ENCODE peak calls at places on chromosomes 11 and 22, in ten cellular contexts. A, U, N, I, Z, G, K, F, C and J are unnamed samples.

GRCh38 chr11:83157755-83158473 is 983 bp downstream of the PCF11 start:
- DNase-seq in F (peak), Z (no peak), N (peak), I (peak), K (no peak), C (peak), G (no peak), A (peak), U (peak), J (no peak)

GRCh38 chr11:94751806-94752205 is 16.4 kb upstream of the AMOTL1 start:
- DNase-seq in U (peak), N (no peak), C (no peak), G (no peak), F (no peak), A (no peak), Z (no peak), I (no peak), K (no peak), J (no peak)

GRCh38 chr11:10605941-10606381 is 37.5 kb upstream of the LYVE1 start:
- DNase-seq in I (peak), U (peak), N (peak), G (peak), Z (no peak), K (no peak), A (no peak), F (no peak), C (peak), J (peak)

GRCh38 chr11:124762077-124762623 is at the start of gene ESAM:
- DNase-seq in U (no peak), Z (no peak), I (peak), A (peak), F (no peak), N (no peak), G (no peak), K (no peak), C (peak), J (peak)

GRCh38 chr11:132278801-132279574 is 908.6 kb downstream of the NTM start:
- DNase-seq in G (no peak), F (no peak), C (no peak), N (no peak), A (no peak), Z (no peak), K (peak), I (peak), U (peak), J (no peak)

GRCh38 chr11:795638-796564 is 2.2 kb downstream of the SLC25A22 start:
- DNase-seq in C (peak), U (peak), I (no peak), Z (no peak), A (peak), K (peak), N (peak), G (no peak), F (peak), J (peak)

GRCh38 chr22:42333544-42333943 is 63.1 kb upstream of the TCF20 start:
- DNase-seq in N (no peak), C (no peak), K (no peak), Z (no peak), F (no peak), U (no peak), I (no peak), G (no peak), A (no peak), J (no peak)

GRCh38 chr11:2652857-2653643 is 46.7 kb downstream of the KCNQ1OT1 start:
- DNase-seq in G (no peak), I (no peak), K (no peak), U (no peak), F (no peak), A (no peak), C (no peak), N (peak), Z (no peak), J (no peak)

GRCh38 chr11:104881117-104881794 is 17.0 kb downstream of the CASP12 start:
- DNase-seq in A (no peak), U (no peak), I (no peak), K (no peak), F (no peak), Z (no peak), G (no peak), N (no peak), C (no peak), J (no peak)

GRCh38 chr11:60744114-60744513 is 12.6 kb upstream of the MS4A15 start:
- DNase-seq in G (no peak), N (no peak), Z (no peak), C (no peak), A (no peak), U (no peak), I (no peak), F (no peak), K (no peak), J (no peak)

GRCh38 chr11:132846080-132846479 is 686.2 kb downstream of the OPCML start:
- DNase-seq in F (no peak), K (no peak), C (no peak), Z (no peak), N (no peak), I (peak), U (no peak), G (no peak), A (no peak), J (no peak)

GRCh38 chr11:88521354-88522310 is 184.1 kb upstream of the CTSC start:
- DNase-seq in F (no peak), G (no peak), N (no peak), I (no peak), A (no peak), Z (no peak), U (no peak), C (no peak), K (no peak), J (no peak)

GRCh38 chr11:67357831-67358555 is 4.6 kb upstream of the POLD4 start:
- DNase-seq in G (no peak), K (no peak), I (no peak), F (no peak), Z (no peak), U (peak), N (no peak), A (no peak), C (no peak), J (no peak)

GRCh38 chr11:35907648-35908431 is 36.0 kb upstream of the LDLRAD3 start:
- DNase-seq in U (peak), F (no peak), G (no peak), I (no peak), C (no peak), A (no peak), N (no peak), Z (peak), K (no peak), J (peak)

GRCh38 chr22:26168934-26169311 is 339 bp upstream of the SEZ6L start:
- DNase-seq in U (peak), I (peak), N (no peak), G (no peak), K (no peak), A (no peak), C (no peak), Z (no peak), F (no peak), J (no peak)

GRCh38 chr22:50627452-50627913 is 469 bp downstream of the ARSA start:
- DNase-seq in K (no peak), F (no peak), U (no peak), N (no peak), C (peak), Z (no peak), I (peak), G (no peak), A (peak), J (no peak)

GRCh38 chr22:39927544-39927943 is 26.7 kb downstream of the GRAP2 start:
- DNase-seq in C (no peak), I (peak), N (no peak), A (no peak), U (no peak), K (no peak), Z (no peak), F (no peak), G (no peak), J (no peak)

GRCh38 chr22:45934659-45935341 is 42.2 kb downstream of the WNT7B start:
- DNase-seq in Z (peak), C (no peak), G (no peak), I (no peak), K (peak), A (no peak), F (peak), U (peak), N (no peak), J (no peak)

GRCh38 chr11:31240340-31240904 is 129.1 kb downstream of the DCDC1 start:
- DNase-seq in Z (peak), K (peak), F (no peak), G (peak), A (peak), N (no peak), U (peak), I (peak), C (no peak), J (no peak)

GRCh38 chr11:39236916-39237315 is 2222.5 kb downstream of the LRRC4C start:
- DNase-seq in A (no peak), F (no peak), Z (no peak), I (no peak), C (no peak), K (no peak), G (no peak), N (no peak), U (peak), J (no peak)

GRCh38 chr11:7688238-7688826 is 15.0 kb upstream of the CYB5R2 start:
- DNase-seq in A (peak), U (peak), F (no peak), K (no peak), Z (peak), G (no peak), N (no peak), C (no peak), I (peak), J (no peak)

GRCh38 chr22:44707752-44708151 is 5.7 kb downstream of the PRR5 start:
- DNase-seq in K (no peak), N (no peak), C (no peak), Z (no peak), I (no peak), G (no peak), A (no peak), F (no peak), U (peak), J (no peak)

GRCh38 chr11:33445761-33446161 is 188.6 kb downstream of the HIPK3 start:
- DNase-seq in C (no peak), K (no peak), I (no peak), F (no peak), A (no peak), N (no peak), Z (no peak), G (no peak), U (peak), J (peak)

GRCh38 chr11:126585388-126586302 is 230.2 kb downstream of the ST3GAL4 start:
- DNase-seq in G (no peak), Z (no peak), U (peak), F (peak), I (peak), A (no peak), C (peak), K (peak), N (peak), J (peak)

GRCh38 chr11:102560555-102561011 is 30.0 kb upstream of the MMP7 start:
- DNase-seq in G (no peak), A (peak), C (no peak), U (peak), I (no peak), F (no peak), Z (no peak), N (no peak), K (peak), J (no peak)

GRCh38 chr22:23069502-23070357 is 589 bp upstream of the GNAZ start:
- DNase-seq in N (peak), Z (peak), C (peak), G (peak), I (peak), A (peak), K (peak), U (peak), F (peak), J (no peak)

GRCh38 chr11:22169833-22170232 is 23.1 kb upstream of the ANO5 start:
- DNase-seq in Z (no peak), C (no peak), I (no peak), G (no peak), K (no peak), F (no peak), A (no peak), U (peak), N (no peak), J (no peak)

GRCh38 chr11:134040386-134041297 is 28.2 kb upstream of the JAM3 start:
- DNase-seq in K (peak), F (no peak), G (no peak), Z (no peak), U (peak), N (no peak), A (no peak), I (no peak), C (no peak), J (no peak)

GRCh38 chr11:30016588-30017363 is at the start of gene KCNA4:
- DNase-seq in N (no peak), K (no peak), A (no peak), G (no peak), Z (no peak), U (peak), F (no peak), I (peak), C (no peak), J (no peak)

GRCh38 chr11:94449437-94449836 is 44.2 kb downstream of the MRE11 start:
- DNase-seq in C (no peak), K (peak), G (no peak), F (no peak), N (no peak), Z (no peak), U (peak), A (no peak), I (no peak), J (no peak)

GRCh38 chr22:30074147-30074546 is 6.1 kb upstream of the HORMAD2 start:
- DNase-seq in F (no peak), N (no peak), Z (no peak), A (no peak), C (no peak), I (no peak), K (no peak), G (no peak), U (no peak), J (no peak)

GRCh38 chr22:36197601-36198146 is 3.9 kb downstream of the APOL4 start:
- DNase-seq in A (no peak), U (no peak), I (peak), F (no peak), G (no peak), N (no peak), K (no peak), C (no peak), Z (no peak), J (no peak)

GRCh38 chr22:19902245-19902699 is 39.3 kb upstream of the COMT start:
- DNase-seq in G (no peak), Z (no peak), F (no peak), U (no peak), I (no peak), C (no peak), A (no peak), N (no peak), K (no peak), J (no peak)

GRCh38 chr11:93248602-93249001 is 50.8 kb upstream of the SLC36A4 start:
- DNase-seq in N (no peak), U (no peak), K (no peak), I (no peak), C (no peak), G (no peak), Z (peak), F (no peak), A (no peak), J (no peak)

GRCh38 chr11:28342704-28343103 is 234.5 kb downstream of the METTL15 start:
- DNase-seq in I (no peak), C (no peak), U (peak), G (no peak), F (no peak), K (no peak), Z (no peak), N (no peak), A (no peak), J (no peak)

GRCh38 chr11:34423300-34423699 is 15.4 kb upstream of the CAT start:
- DNase-seq in A (no peak), N (no peak), C (no peak), K (no peak), U (no peak), I (peak), F (no peak), G (no peak), Z (no peak), J (no peak)

GRCh38 chr22:26406118-26406517 is 22.9 kb upstream of the ASPHD2 start:
- DNase-seq in I (peak), G (no peak), C (no peak), U (peak), A (no peak), F (no peak), Z (no peak), K (peak), N (no peak), J (no peak)

DNA sequence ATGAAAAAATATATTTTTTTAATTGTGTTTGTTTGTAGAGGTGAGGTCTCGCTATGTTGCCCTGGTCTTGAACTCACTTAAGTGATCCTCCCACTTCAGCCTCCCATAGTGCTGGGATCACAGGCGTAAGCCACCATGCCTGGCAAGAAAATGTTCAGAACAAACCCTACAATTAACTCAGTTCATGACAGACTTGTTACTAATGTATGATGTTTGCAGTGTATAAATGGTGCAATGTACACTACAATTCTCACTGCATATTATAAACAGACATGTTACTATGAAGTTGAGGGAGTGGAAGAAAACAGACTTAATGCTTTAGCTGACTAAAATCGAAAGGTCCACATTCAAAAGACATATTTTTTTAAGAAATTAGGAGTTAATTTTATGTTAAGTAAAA is 59.0 kb downstream of the SIK3 start:
- DNase-seq in U (no peak), G (no peak), Z (no peak), K (no peak), N (no peak), F (no peak), A (no peak), I (no peak), C (no peak), J (no peak)
- H3K27ac ChIP-seq in U (no peak), G (no peak), Z (no peak), K (no peak), N (no peak), F (no peak), A (no peak), I (no peak), C (no peak), J (no peak)

GRCh38 chr11:75454987-75455386 is 22.0 kb upstream of the KLHL35 start:
- DNase-seq in F (no peak), U (no peak), A (no peak), K (no peak), Z (no peak), G (no peak), N (no peak), C (peak), I (no peak), J (no peak)

GRCh38 chr11:75450236-75450635 is 17.2 kb upstream of the KLHL35 start:
- DNase-seq in F (no peak), K (no peak), U (no peak), Z (no peak), I (no peak), A (no peak), C (no peak), N (no peak), G (no peak), J (no peak)

GRCh38 chr11:75456596-75456995 is 23.6 kb upstream of the KLHL35 start:
- DNase-seq in C (no peak), K (no peak), A (no peak), G (no peak), N (no peak), U (no peak), I (no peak), F (no peak), Z (no peak), J (no peak)

GRCh38 chr11:75450826-75451783 is 18.1 kb upstream of the KLHL35 start:
- DNase-seq in K (no peak), U (no peak), C (no peak), N (no peak), I (peak), G (no peak), F (no peak), Z (no peak), A (peak), J (no peak)

GRCh38 chr11:75453916-75454655 is 21.1 kb upstream of the KLHL35 start:
- DNase-seq in I (no peak), C (no peak), F (no peak), Z (no peak), N (peak), K (peak), G (no peak), U (peak), A (no peak), J (no peak)
- H3K4me3 ChIP-seq in I (no peak), C (no peak), F (peak), Z (no peak), N (no peak), K (no peak), G (no peak), U (no peak), A (no peak), J (no peak)

GRCh38 chr22:27687984-27688545 is 113.5 kb downstream of the MN1 start:
- DNase-seq in I (peak), U (peak), C (no peak), F (no peak), A (no peak), Z (no peak), G (no peak), N (no peak), K (no peak), J (no peak)

GRCh38 chr22:27685971-27686370 is 115.6 kb downstream of the MN1 start:
- DNase-seq in U (no peak), Z (no peak), K (no peak), F (no peak), I (no peak), C (no peak), A (no peak), G (no peak), N (no peak), J (no peak)

GRCh38 chr22:27684856-27685255 is 116.7 kb downstream of the MN1 start:
- DNase-seq in C (no peak), K (no peak), Z (no peak), A (no peak), G (no peak), U (no peak), F (no peak), I (no peak), N (no peak), J (no peak)

GRCh38 chr22:27686534-27686933 is 115.0 kb downstream of the MN1 start:
- DNase-seq in Z (peak), A (no peak), G (no peak), N (peak), I (no peak), K (peak), C (peak), F (peak), U (peak), J (no peak)

DNA sequence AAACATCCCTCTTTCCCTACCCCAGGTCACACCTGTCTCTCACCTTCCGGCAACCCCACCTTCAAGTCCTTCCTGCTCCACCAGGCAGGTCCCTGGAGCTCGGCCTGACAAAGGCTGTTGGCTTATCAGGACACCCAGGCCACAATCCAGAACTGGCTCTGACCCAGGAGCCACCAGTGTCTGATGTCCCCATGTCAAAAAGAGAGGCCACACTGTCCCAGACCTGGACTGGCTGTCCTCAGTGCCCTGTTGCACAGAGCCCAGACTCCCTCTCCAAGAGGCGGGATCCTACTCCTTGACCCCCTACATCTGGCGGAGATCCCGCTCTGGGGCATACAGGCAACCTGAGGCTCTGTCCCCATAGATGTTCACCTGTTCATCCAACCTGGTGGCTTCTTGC is 116.0 kb downstream of the MN1 start:
- DNase-seq in N (peak), Z (no peak), G (no peak), F (no peak), A (no peak), U (no peak), C (no peak), K (no peak), I (no peak), J (no peak)
- H3K27ac ChIP-seq in N (peak), Z (no peak), G (no peak), F (no peak), A (no peak), U (no peak), C (no peak), K (no peak), I (no peak), J (peak)

GRCh38 chr11:121486054-121486453 is 33.3 kb upstream of the SORL1-AS1 start:
- DNase-seq in C (no peak), N (no peak), Z (no peak), I (no peak), K (no peak), G (no peak), U (no peak), F (no peak), A (no peak), J (no peak)

GRCh38 chr11:121483805-121484478 is 31.2 kb upstream of the SORL1-AS1 start:
- DNase-seq in K (no peak), G (no peak), N (no peak), F (no peak), C (no peak), A (no peak), Z (no peak), U (no peak), I (no peak), J (no peak)

GRCh38 chr11:121482231-121483129 is 29.7 kb upstream of the SORL1-AS1 start:
- DNase-seq in A (peak), G (no peak), N (no peak), U (no peak), C (no peak), Z (no peak), F (no peak), K (no peak), I (peak), J (no peak)

GRCh38 chr11:121487191-121487590 is 34.4 kb upstream of the SORL1-AS1 start:
- DNase-seq in U (no peak), G (no peak), N (no peak), I (no peak), C (no peak), F (no peak), A (no peak), Z (no peak), K (no peak), J (peak)

DNA sequence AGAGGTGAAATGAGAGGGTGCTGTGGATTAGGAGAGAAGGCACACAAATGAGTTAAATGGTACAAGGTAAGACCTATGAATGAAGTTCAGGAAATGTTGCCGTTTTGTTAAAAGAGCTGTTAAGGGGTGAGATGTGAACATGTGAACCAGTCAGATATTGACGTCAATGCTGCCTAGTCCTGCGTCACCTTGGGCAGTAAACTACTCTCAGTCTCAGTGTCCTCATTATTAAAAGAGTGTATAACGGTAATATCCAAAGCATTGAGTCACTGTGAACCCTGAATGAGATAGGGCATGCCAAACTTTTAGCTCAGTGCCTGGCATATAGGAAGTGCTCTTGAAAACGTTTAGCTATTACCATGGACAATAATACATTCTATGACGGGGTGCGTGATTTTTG is 32.5 kb upstream of the SORL1-AS1 start:
- DNase-seq in Z (no peak), U (no peak), N (no peak), C (no peak), F (no peak), G (no peak), A (no peak), K (no peak), I (no peak), J (no peak)
- H3K4me3 ChIP-seq in Z (no peak), U (no peak), N (no peak), C (no peak), F (no peak), G (no peak), A (no peak), K (no peak), I (no peak), J (no peak)